ENCODE peak calls at places on chromosomes 11 and 22, in seven cellular contexts. One of them, this sample, is unnamed.

GRCh38 chr22:38869663-38870062 is 2.4 kb downstream of the CBX6 start:
- DNase-seq in endothelial cell of umbilical vein: no peak
- DNase-seq in NCI-H774: no peak
- DNase-seq in stimulated activated CD8-positive, alpha-beta memory T cell treated with anti-CD3 and anti-CD28 coated beads, Interleukin-4, amount 100 ng/mL, for 24 hours: no peak
- DNase-seq in HFF-Myc: no peak
- DNase-seq in AG20443: no peak
- DNase-seq in stimulated activated naive B cell treated with anti-CD40 and anti-IgM and Interleukin-4, amounts not matched to agents 10 μg/mL and 1 μg/mL and 100 μg/mL, for 72 hours: no peak
- DNase-seq in this sample: no peak

GRCh38 chr22:50606126-50606525 is 5.5 kb downstream of the MAPK8IP2 start:
- DNase-seq in stimulated activated CD8-positive, alpha-beta memory T cell treated with anti-CD3 and anti-CD28 coated beads, Interleukin-4, amount 100 ng/mL, for 24 hours: no peak
- DNase-seq in stimulated activated naive B cell treated with anti-CD40 and anti-IgM and Interleukin-4, amounts not matched to agents 10 μg/mL and 1 μg/mL and 100 μg/mL, for 72 hours: no peak
- DNase-seq in endothelial cell of umbilical vein: no peak
- DNase-seq in AG20443: peak; percentile 29
- DNase-seq in NCI-H774: no peak
- DNase-seq in HFF-Myc: no peak
- DNase-seq in this sample: peak; percentile 37

GRCh38 chr22:28148816-28149465 is 229.9 kb upstream of the PITPNB start:
- DNase-seq in stimulated activated CD8-positive, alpha-beta memory T cell treated with anti-CD3 and anti-CD28 coated beads, Interleukin-4, amount 100 ng/mL, for 24 hours: no peak
- DNase-seq in HFF-Myc: no peak
- DNase-seq in endothelial cell of umbilical vein: no peak
- DNase-seq in stimulated activated naive B cell treated with anti-CD40 and anti-IgM and Interleukin-4, amounts not matched to agents 10 μg/mL and 1 μg/mL and 100 μg/mL, for 72 hours: no peak
- DNase-seq in NCI-H774: no peak
- DNase-seq in AG20443: no peak
- DNase-seq in this sample: no peak

GRCh38 chr11:57001674-57002401 is 13.1 kb downstream of the OR5AK2 start:
- DNase-seq in endothelial cell of umbilical vein: peak; percentile 2
- DNase-seq in NCI-H774: no peak
- DNase-seq in stimulated activated naive B cell treated with anti-CD40 and anti-IgM and Interleukin-4, amounts not matched to agents 10 μg/mL and 1 μg/mL and 100 μg/mL, for 72 hours: no peak
- DNase-seq in HFF-Myc: no peak
- DNase-seq in AG20443: no peak
- DNase-seq in stimulated activated CD8-positive, alpha-beta memory T cell treated with anti-CD3 and anti-CD28 coated beads, Interleukin-4, amount 100 ng/mL, for 24 hours: no peak
- DNase-seq in this sample: no peak

GRCh38 chr22:38347944-38348750 is 30.9 kb upstream of the CSNK1E start:
- DNase-seq in HFF-Myc: no peak
- DNase-seq in stimulated activated CD8-positive, alpha-beta memory T cell treated with anti-CD3 and anti-CD28 coated beads, Interleukin-4, amount 100 ng/mL, for 24 hours: no peak
- DNase-seq in endothelial cell of umbilical vein: no peak
- DNase-seq in NCI-H774: no peak
- DNase-seq in stimulated activated naive B cell treated with anti-CD40 and anti-IgM and Interleukin-4, amounts not matched to agents 10 μg/mL and 1 μg/mL and 100 μg/mL, for 72 hours: no peak
- DNase-seq in AG20443: peak; percentile 30
- DNase-seq in this sample: no peak

GRCh38 chr22:44574057-44574456 is 76.0 kb upstream of the RTL6 start:
- DNase-seq in NCI-H774: no peak
- DNase-seq in stimulated activated CD8-positive, alpha-beta memory T cell treated with anti-CD3 and anti-CD28 coated beads, Interleukin-4, amount 100 ng/mL, for 24 hours: no peak
- DNase-seq in HFF-Myc: no peak
- DNase-seq in stimulated activated naive B cell treated with anti-CD40 and anti-IgM and Interleukin-4, amounts not matched to agents 10 μg/mL and 1 μg/mL and 100 μg/mL, for 72 hours: no peak
- DNase-seq in AG20443: peak; percentile 82
- DNase-seq in endothelial cell of umbilical vein: peak; percentile 24
- DNase-seq in this sample: no peak

GRCh38 chr11:116052603-116053537 is 548.7 kb upstream of the CADM1 start:
- DNase-seq in stimulated activated CD8-positive, alpha-beta memory T cell treated with anti-CD3 and anti-CD28 coated beads, Interleukin-4, amount 100 ng/mL, for 24 hours: no peak
- DNase-seq in stimulated activated naive B cell treated with anti-CD40 and anti-IgM and Interleukin-4, amounts not matched to agents 10 μg/mL and 1 μg/mL and 100 μg/mL, for 72 hours: no peak
- DNase-seq in AG20443: no peak
- DNase-seq in HFF-Myc: no peak
- DNase-seq in NCI-H774: peak; percentile 84
- DNase-seq in endothelial cell of umbilical vein: no peak
- DNase-seq in this sample: no peak

GRCh38 chr11:73566977-73567755 is 30.7 kb downstream of the FAM168A start:
- DNase-seq in NCI-H774: no peak
- DNase-seq in stimulated activated naive B cell treated with anti-CD40 and anti-IgM and Interleukin-4, amounts not matched to agents 10 μg/mL and 1 μg/mL and 100 μg/mL, for 72 hours: no peak
- DNase-seq in stimulated activated CD8-positive, alpha-beta memory T cell treated with anti-CD3 and anti-CD28 coated beads, Interleukin-4, amount 100 ng/mL, for 24 hours: no peak
- DNase-seq in AG20443: no peak
- DNase-seq in HFF-Myc: no peak
- DNase-seq in endothelial cell of umbilical vein: peak; percentile 62
- DNase-seq in this sample: no peak

GRCh38 chr22:26821854-26822253 is 164.5 kb downstream of the MIAT start:
- DNase-seq in AG20443: no peak
- DNase-seq in endothelial cell of umbilical vein: no peak
- DNase-seq in NCI-H774: no peak
- DNase-seq in stimulated activated CD8-positive, alpha-beta memory T cell treated with anti-CD3 and anti-CD28 coated beads, Interleukin-4, amount 100 ng/mL, for 24 hours: no peak
- DNase-seq in stimulated activated naive B cell treated with anti-CD40 and anti-IgM and Interleukin-4, amounts not matched to agents 10 μg/mL and 1 μg/mL and 100 μg/mL, for 72 hours: no peak
- DNase-seq in HFF-Myc: no peak
- DNase-seq in this sample: no peak

GRCh38 chr11:67616431-67617242 is 9.9 kb downstream of the NDUFV1 start:
- DNase-seq in AG20443: no peak
- DNase-seq in stimulated activated naive B cell treated with anti-CD40 and anti-IgM and Interleukin-4, amounts not matched to agents 10 μg/mL and 1 μg/mL and 100 μg/mL, for 72 hours: no peak
- DNase-seq in endothelial cell of umbilical vein: no peak
- DNase-seq in stimulated activated CD8-positive, alpha-beta memory T cell treated with anti-CD3 and anti-CD28 coated beads, Interleukin-4, amount 100 ng/mL, for 24 hours: no peak
- DNase-seq in NCI-H774: no peak
- DNase-seq in HFF-Myc: no peak
- DNase-seq in this sample: no peak